ENCODE peak calls at places on chromosomes 16 and 17, in four cellular contexts. B is activated T-helper 1 cell treated with anti-CD3 and anti-CD28 coated beads, Interleukin-2, amount 50 U/mL, for 16 hours; G is substantia nigra; F is stimulated activated CD4-positive, alpha-beta T cell treated with anti-CD3 and anti-CD28 coated beads, Interleukin-1b, Interleukin-23, amount 100 ng/mL, for 1 hour. W is an unnamed sample.
A peak's percentile ranks its signal among the peaks of the same experiment; 100 is the strongest.

GRCh38 chr17:34999456-34999855 is 19.1 kb downstream of the LIG3 start:
- DNase-seq in F (no peak), B (no peak), G (no peak), W (no peak)

GRCh38 chr17:62562656-62563055 is 64.8 kb upstream of the MRC2 start:
- DNase-seq in F (no peak), G (no peak), B (no peak), W (no peak)

GRCh38 chr16:88310796-88311605 is 71.8 kb upstream of the ZNF469 start:
- DNase-seq in G (no peak), B (no peak), F (no peak), W (no peak)

GRCh38 chr17:45394001-45394912 is 38.4 kb downstream of the ARHGAP27 start:
- DNase-seq in F (no peak), B (no peak), G (no peak), W (no peak)

GRCh38 chr17:14374268-14374667 is 73.4 kb downstream of the HS3ST3B1 start:
- DNase-seq in B (no peak), G (no peak), F (no peak), W (no peak)

GRCh38 chr17:38628441-38628840 is 22.7 kb upstream of the SRCIN1 start:
- DNase-seq in B (no peak), F (no peak), G (no peak), W (peak; percentile 81)

GRCh38 chr17:75404739-75405364 is 626 bp downstream of the GRB2 start:
- DNase-seq in B (peak; percentile 13), G (no peak), F (no peak), W (peak; percentile 56)

GRCh38 chr17:29619251-29619650 is 3.5 kb downstream of the CORO6 start:
- DNase-seq in F (no peak), B (no peak), G (no peak), W (no peak)

GRCh38 chr17:31467502-31468256 is 76.2 kb downstream of the RAB11FIP4 start:
- DNase-seq in G (peak; percentile 76), B (no peak), F (no peak), W (no peak)

GRCh38 chr17:2022647-2023046 is 2.5 kb downstream of the RTN4RL1 start:
- DNase-seq in B (no peak), F (no peak), G (no peak), W (no peak)

GRCh38 chr16:24977673-24978065 is 37.5 kb downstream of the ARHGAP17 start:
- DNase-seq in F (no peak), G (no peak), B (no peak), W (no peak)

GRCh38 chr16:5075637-5076036 is 4.0 kb downstream of the ALG1 start:
- DNase-seq in B (no peak), F (no peak), G (no peak), W (no peak)

GRCh38 chr16:69796285-69797118 is 34.4 kb downstream of the WWP2 start:
- DNase-seq in F (no peak), G (no peak), B (no peak), W (peak; percentile 63)

GRCh38 chr17:27741361-27741861 is 58.9 kb downstream of the NOS2 start:
- DNase-seq in F (no peak), B (no peak), G (no peak), W (peak; percentile 34)

GRCh38 chr16:89600427-89600826 is 13.0 kb upstream of the DPEP1 start:
- DNase-seq in G (no peak), B (no peak), F (no peak), W (no peak)

GRCh38 chr17:64174686-64175456 is 44.9 kb upstream of the ERN1 start:
- DNase-seq in F (no peak), G (peak; percentile 14), B (no peak), W (no peak)

GRCh38 chr17:41100081-41100480 is 1.9 kb downstream of the KRTAP4-16 start:
- DNase-seq in F (no peak), G (no peak), B (no peak), W (no peak)

GRCh38 chr16:53121666-53122065 is 66.9 kb downstream of the CHD9 start:
- DNase-seq in B (no peak), F (no peak), G (no peak), W (no peak)

GRCh38 chr16:46620265-46621005 is 744 bp downstream of the SHCBP1 start:
- DNase-seq in F (no peak), G (no peak), B (no peak), W (no peak)

GRCh38 chr16:70685938-70686375 is at the start of gene MTSS2:
- DNase-seq in F (no peak), G (peak; percentile 60), B (no peak), W (peak; percentile 80)

GRCh38 chr16:74699666-74700065 is 996 bp downstream of the MLKL start:
- DNase-seq in G (no peak), B (no peak), F (no peak), W (no peak)

GRCh38 chr16:85627102-85627834 is 14.1 kb downstream of the GSE1 start:
- DNase-seq in G (no peak), B (no peak), F (no peak), W (no peak)

GRCh38 chr16:30649725-30650368 is 913 bp upstream of the PRR14 start:
- DNase-seq in B (no peak), F (no peak), G (peak; percentile 58), W (no peak)

GRCh38 chr17:69802045-69802740 is 272.8 kb upstream of the KCNJ16 start:
- DNase-seq in B (no peak), G (no peak), F (no peak), W (no peak)

GRCh38 chr17:19986941-19987714 is 9.5 kb upstream of the AKAP10 start:
- DNase-seq in G (no peak), F (no peak), B (no peak), W (peak; percentile 11)

GRCh38 chr16:4911831-4912422 is 25.0 kb downstream of the PPL start:
- DNase-seq in B (no peak), G (no peak), F (no peak), W (no peak)

GRCh38 chr17:68512967-68513474 is 791 bp downstream of the PRKAR1A start:
- DNase-seq in G (no peak), B (no peak), F (no peak), W (peak; percentile 35)